ENCODE peak calls at places on chromosomes 13 and 19, in seven cellular contexts. K is hypothalamus; A is GF-D8; T is suprapubic skin; N is activated T-cell treated with anti-CD3 and anti-CD28 coated beads, Interleukin-2, amount 50 U/mL, for 72 hours; X is activated CD4-positive, alpha-beta T cell treated with anti-CD3 and anti-CD28 coated beads, Interleukin-2, amount 50 U/mL, for 1 hour; R is stimulated activated CD4-positive, alpha-beta T cell treated with anti-CD3 and anti-CD28 coated beads, TNF-alpha, amount 100 ng/mL, for 24 hours. L is an unnamed sample.

GRCh38 chr19:4186087-4186993 is 3.9 kb downstream of the ANKRD24 start:
- DNase-seq in N (peak; percentile 87), K (peak; percentile 4), A (no peak), R (peak; percentile 81), X (peak; percentile 76), T (no peak), L (peak; percentile 43)

GRCh38 chr19:48746738-48747575 is at the start of gene IZUMO1:
- DNase-seq in R (peak; percentile 28), N (peak; percentile 70), K (peak; percentile 50), X (peak; percentile 33), A (no peak), T (no peak), L (no peak)

GRCh38 chr13:75685239-75685697 is 49.1 kb downstream of the LMO7 start:
- DNase-seq in X (no peak), A (no peak), R (no peak), T (no peak), K (no peak), N (no peak), L (no peak)

GRCh38 chr13:25249001-25249543 is 38.2 kb downstream of the MTMR6 start:
- DNase-seq in K (no peak), A (no peak), T (no peak), N (no peak), R (no peak), X (no peak), L (no peak)

GRCh38 chr19:32748497-32748896 is 28.9 kb downstream of the TDRD12 start:
- DNase-seq in T (no peak), N (no peak), R (no peak), K (no peak), A (no peak), X (no peak), L (peak; percentile 67)

GRCh38 chr13:92966341-92966740 is 260.3 kb upstream of the GPC6 start:
- DNase-seq in N (no peak), K (no peak), R (no peak), A (no peak), T (no peak), X (no peak), L (no peak)

GRCh38 chr13:71861769-71862168 is 5.2 kb downstream of the DACH1 start:
- DNase-seq in X (no peak), A (no peak), R (no peak), K (no peak), N (no peak), T (no peak), L (no peak)

GRCh38 chr13:98429081-98429480 is 147.8 kb downstream of the STK24 start:
- DNase-seq in N (no peak), X (no peak), T (no peak), R (no peak), A (no peak), K (no peak), L (no peak)

GRCh38 chr13:44012910-44013309 is 133.2 kb downstream of the LACC1 start:
- DNase-seq in T (no peak), A (no peak), K (no peak), R (no peak), N (no peak), X (no peak), L (no peak)

GRCh38 chr13:114096811-114097503 is 35.5 kb downstream of the RASA3 start:
- DNase-seq in X (no peak), A (no peak), K (no peak), N (no peak), R (no peak), T (peak; percentile 71), L (peak; percentile 60)

GRCh38 chr13:50222569-50223332 is 207.5 kb downstream of the KCNRG start:
- DNase-seq in A (no peak), R (no peak), T (no peak), K (no peak), N (no peak), X (no peak), L (peak; percentile 91)

GRCh38 chr13:30766957-30767603 is 31.7 kb downstream of the ALOX5AP start:
- DNase-seq in N (peak; percentile 19), X (no peak), A (no peak), T (no peak), K (no peak), R (no peak), L (no peak)

GRCh38 chr19:32406161-32407003 is 812 bp downstream of the DPY19L3 start:
- DNase-seq in T (no peak), N (no peak), K (no peak), X (no peak), A (no peak), R (no peak), L (no peak)

GRCh38 chr19:45640849-45641273 is 1.7 kb upstream of the EML2 start:
- DNase-seq in T (no peak), R (no peak), K (no peak), N (peak; percentile 52), A (no peak), X (peak; percentile 11), L (no peak)

GRCh38 chr13:94829801-94830200 is 117.5 kb upstream of the SOX21 start:
- DNase-seq in T (no peak), A (no peak), X (no peak), K (no peak), N (no peak), R (no peak), L (no peak)

GRCh38 chr19:37951816-37952210 is 44.8 kb downstream of the SIPA1L3 start:
- DNase-seq in X (no peak), T (no peak), R (no peak), A (no peak), N (no peak), K (no peak), L (no peak)

GRCh38 chr13:49308104-49308875 is 60.6 kb downstream of the CDADC1 start:
- DNase-seq in K (no peak), X (no peak), N (no peak), R (no peak), A (no peak), T (peak; percentile 90), L (no peak)

GRCh38 chr19:16920816-16921529 is 32.2 kb downstream of the F2RL3 start:
- DNase-seq in T (no peak), A (no peak), R (no peak), X (no peak), N (no peak), K (no peak), L (no peak)

GRCh38 chr19:44747739-44748425 is 626 bp upstream of the BCL3 start:
- DNase-seq in R (no peak), A (peak; percentile 66), T (peak; percentile 88), K (no peak), N (no peak), X (peak; percentile 21), L (no peak)

GRCh38 chr19:35223856-35224505 is 4.6 kb downstream of the FAM187B start:
- DNase-seq in A (no peak), N (no peak), T (peak; percentile 59), K (no peak), X (no peak), R (no peak), L (no peak)

GRCh38 chr13:67283602-67284001 is 53.5 kb upstream of the PCDH9 start:
- DNase-seq in A (no peak), R (no peak), T (no peak), N (no peak), X (no peak), K (no peak), L (no peak)